ENCODE peak calls at places on chromosomes 2 and 18, in eight cellular contexts. J, G, A, R, Z, K, U and O are unnamed samples.
A peak's percentile ranks its signal among the peaks of the same experiment; 100 is the strongest.

GRCh38 chr2:238997684-238998083 is 149.8 kb downstream of the TWIST2 start:
- DNase-seq in J (no peak), G (no peak), A (no peak), R (no peak), Z (no peak), K (no peak), U (no peak), O (no peak)

GRCh38 chr18:55422456-55423185 is 165.4 kb downstream of the TCF4 start:
- DNase-seq in J (no peak), G (peak; percentile 66), A (no peak), R (no peak), Z (peak; percentile 73), K (no peak), U (no peak), O (no peak)

GRCh38 chr18:78688249-78688648 is 291.4 kb upstream of the SALL3 start:
- DNase-seq in J (no peak), G (no peak), A (no peak), R (no peak), Z (no peak), K (no peak), U (no peak), O (no peak)

GRCh38 chr2:100192825-100193224 is 50.4 kb upstream of the AFF3 start:
- DNase-seq in J (no peak), G (no peak), A (no peak), R (no peak), Z (no peak), K (no peak), U (no peak), O (no peak)

GRCh38 chr2:101230541-101230993 is 22.1 kb upstream of the CNOT11 start:
- DNase-seq in J (no peak), G (no peak), A (no peak), R (no peak), Z (peak; percentile 35), K (no peak), U (peak; percentile 45), O (no peak)

GRCh38 chr2:217890445-217890844 is 112.3 kb downstream of the TNS1 start:
- DNase-seq in J (no peak), G (peak; percentile 73), A (no peak), R (no peak), Z (peak; percentile 93), K (no peak), U (peak; percentile 89), O (peak; percentile 29)

GRCh38 chr2:141929331-141930252 is 201.2 kb downstream of the LRP1B start:
- DNase-seq in J (no peak), G (no peak), A (no peak), R (no peak), Z (peak; percentile 65), K (no peak), U (no peak), O (no peak)

GRCh38 chr18:31581498-31582197 is 10.0 kb upstream of the TTR start:
- DNase-seq in J (no peak), G (no peak), A (no peak), R (no peak), Z (peak; percentile 61), K (no peak), U (peak; percentile 88), O (peak; percentile 33)

GRCh38 chr2:38549851-38550250 is 52.9 kb downstream of the HNRNPLL start:
- DNase-seq in J (no peak), G (no peak), A (no peak), R (no peak), Z (no peak), K (no peak), U (no peak), O (no peak)

GRCh38 chr2:41933585-41934322 is 114.1 kb upstream of the PKDCC start:
- DNase-seq in J (no peak), G (peak; percentile 62), A (no peak), R (no peak), Z (peak; percentile 97), K (peak; percentile 60), U (peak; percentile 98), O (peak; percentile 86)

GRCh38 chr2:235634435-235635152 is 140.8 kb downstream of the AGAP1 start:
- DNase-seq in J (no peak), G (no peak), A (no peak), R (no peak), Z (peak; percentile 70), K (no peak), U (peak; percentile 43), O (no peak)

GRCh38 chr2:14925471-14925870 is 293.0 kb downstream of the LRATD1 start:
- DNase-seq in J (no peak), G (no peak), A (no peak), R (no peak), Z (no peak), K (no peak), U (no peak), O (no peak)

GRCh38 chr2:183604065-183604464 is 479.8 kb downstream of the NUP35 start:
- DNase-seq in J (no peak), G (no peak), A (no peak), R (no peak), Z (no peak), K (no peak), U (no peak), O (no peak)

GRCh38 chr2:133026536-133027177 is 356.7 kb upstream of the LYPD1 start:
- DNase-seq in J (no peak), G (no peak), A (no peak), R (no peak), Z (peak; percentile 1), K (no peak), U (peak; percentile 9), O (no peak)

GRCh38 chr2:241082338-241083090 is 19.6 kb downstream of the MTERF4 start:
- DNase-seq in J (no peak), G (no peak), A (no peak), R (no peak), Z (no peak), K (no peak), U (no peak), O (no peak)

GRCh38 chr2:105675841-105676240 is 68.9 kb upstream of the NCK2 start:
- DNase-seq in J (no peak), G (no peak), A (no peak), R (no peak), Z (no peak), K (no peak), U (no peak), O (no peak)

GRCh38 chr18:55321268-55322175 is 266.5 kb downstream of the TCF4 start:
- DNase-seq in J (peak; percentile 77), G (peak; percentile 85), A (no peak), R (peak; percentile 39), Z (peak; percentile 95), K (peak; percentile 19), U (peak; percentile 87), O (no peak)

GRCh38 chr2:18373081-18373480 is 187.4 kb downstream of the RDH14 start:
- DNase-seq in J (no peak), G (no peak), A (no peak), R (no peak), Z (no peak), K (no peak), U (no peak), O (no peak)